ENCODE peak calls at places on chromosomes 11 and 22, in four cellular contexts. One of them, this sample, is unnamed.

GRCh38 chr22:30159561-30160353 is 79.5 kb downstream of the HORMAD2 start:
- DNase-seq in HepG2: peak
- DNase-seq in H1: no peak
- DNase-seq in K562: no peak
- DNase-seq in this sample: peak

GRCh38 chr22:41940853-41941765 is 5.8 kb downstream of the CENPM start:
- DNase-seq in HepG2: peak
- DNase-seq in H1: peak
- DNase-seq in K562: peak
- DNase-seq in this sample: peak

GRCh38 chr22:38867124-38867455 is 4.9 kb downstream of the CBX6 start:
- DNase-seq in HepG2: no peak
- DNase-seq in H1: no peak
- DNase-seq in K562: no peak
- DNase-seq in this sample: no peak

GRCh38 chr11:80197155-80197554 is 756.3 kb upstream of the TENM4 start:
- DNase-seq in HepG2: no peak
- DNase-seq in H1: no peak
- DNase-seq in K562: no peak
- DNase-seq in this sample: no peak

GRCh38 chr22:43172191-43172590 is 14.7 kb downstream of the TTLL12 start:
- DNase-seq in HepG2: no peak
- DNase-seq in H1: no peak
- DNase-seq in K562: no peak
- DNase-seq in this sample: no peak

GRCh38 chr11:18721576-18722292 is 4.3 kb downstream of the IGSF22 start:
- DNase-seq in HepG2: no peak
- DNase-seq in H1: peak
- DNase-seq in K562: peak
- DNase-seq in this sample: peak

GRCh38 chr11:42301777-42302176 is 842.3 kb upstream of the LRRC4C start:
- DNase-seq in HepG2: no peak
- DNase-seq in H1: no peak
- DNase-seq in K562: no peak
- DNase-seq in this sample: no peak

GRCh38 chr11:10807629-10808552 is 835 bp downstream of the EIF4G2 start:
- DNase-seq in HepG2: peak
- DNase-seq in H1: peak
- DNase-seq in K562: peak
- DNase-seq in this sample: no peak

GRCh38 chr22:44567846-44568493 is 69.9 kb upstream of the RTL6 start:
- DNase-seq in HepG2: peak
- DNase-seq in H1: no peak
- DNase-seq in K562: no peak
- DNase-seq in this sample: peak

GRCh38 chr11:27215471-27216267 is 147.3 kb downstream of the CCDC34 start:
- DNase-seq in HepG2: no peak
- DNase-seq in H1: peak
- DNase-seq in K562: no peak
- DNase-seq in this sample: no peak

GRCh38 chr22:42627981-42628380 is 12.4 kb downstream of the ATP5MGL start:
- DNase-seq in HepG2: no peak
- DNase-seq in H1: no peak
- DNase-seq in K562: no peak
- DNase-seq in this sample: no peak

GRCh38 chr11:45305874-45306623 is 19.9 kb upstream of the SYT13 start:
- DNase-seq in HepG2: no peak
- DNase-seq in H1: no peak
- DNase-seq in K562: no peak
- DNase-seq in this sample: no peak

GRCh38 chr11:8814923-8815240 is 96.1 kb upstream of the AKIP1 start:
- DNase-seq in HepG2: no peak
- DNase-seq in H1: no peak
- DNase-seq in K562: no peak
- DNase-seq in this sample: no peak

GRCh38 chr22:46547179-46547882 is 9.9 kb upstream of the CELSR1 start:
- DNase-seq in HepG2: no peak
- DNase-seq in H1: no peak
- DNase-seq in K562: no peak
- DNase-seq in this sample: peak

GRCh38 chr11:134911514-134912180 is 499.6 kb upstream of the B3GAT1 start:
- DNase-seq in HepG2: no peak
- DNase-seq in H1: no peak
- DNase-seq in K562: no peak
- DNase-seq in this sample: no peak

GRCh38 chr11:119531623-119532022 is 108.7 kb upstream of the THY1 start:
- DNase-seq in HepG2: no peak
- DNase-seq in H1: no peak
- DNase-seq in K562: no peak
- DNase-seq in this sample: no peak

GRCh38 chr11:47166368-47166767 is 10.3 kb downstream of the ARFGAP2 start:
- DNase-seq in HepG2: no peak
- DNase-seq in H1: no peak
- DNase-seq in K562: no peak
- DNase-seq in this sample: no peak

DNA sequence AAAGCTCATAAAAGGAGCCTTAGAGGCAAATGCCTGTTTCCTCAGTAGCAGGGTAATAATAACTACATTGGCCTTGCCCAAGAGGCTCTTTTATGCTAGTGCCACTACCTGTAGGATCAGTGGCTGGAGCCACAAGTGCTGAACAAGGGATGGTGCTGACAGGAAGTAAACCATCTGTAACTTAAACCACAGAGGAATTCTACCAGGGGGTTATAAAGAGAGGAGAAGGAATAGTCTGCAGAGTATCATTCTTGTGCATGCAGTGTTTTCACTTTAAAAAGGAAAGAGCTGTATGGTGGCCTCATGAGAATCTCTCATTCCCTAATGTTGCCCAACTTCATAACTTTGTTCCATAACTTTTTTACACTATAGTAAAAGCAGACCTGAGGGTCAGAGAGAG is 168.1 kb downstream of the DBX1 start:
- DNase-seq in HepG2: no peak
- DNase-seq in H1: no peak
- DNase-seq in K562: no peak
- DNase-seq in this sample: no peak
- TF ChIP-seq CHD2 in HepG2: no peak
- TF ChIP-seq CHD2 in H1: no peak
- TF ChIP-seq CHD2 in K562: no peak
- TF ChIP-seq CHD2 in this sample: no peak

GRCh38 chr11:29934115-29934638 is 82.7 kb downstream of the KCNA4 start:
- DNase-seq in HepG2: no peak
- DNase-seq in H1: no peak
- DNase-seq in K562: no peak
- DNase-seq in this sample: no peak

GRCh38 chr11:29943347-29943746 is 73.5 kb downstream of the KCNA4 start:
- DNase-seq in HepG2: no peak
- DNase-seq in H1: no peak
- DNase-seq in K562: no peak
- DNase-seq in this sample: no peak

DNA sequence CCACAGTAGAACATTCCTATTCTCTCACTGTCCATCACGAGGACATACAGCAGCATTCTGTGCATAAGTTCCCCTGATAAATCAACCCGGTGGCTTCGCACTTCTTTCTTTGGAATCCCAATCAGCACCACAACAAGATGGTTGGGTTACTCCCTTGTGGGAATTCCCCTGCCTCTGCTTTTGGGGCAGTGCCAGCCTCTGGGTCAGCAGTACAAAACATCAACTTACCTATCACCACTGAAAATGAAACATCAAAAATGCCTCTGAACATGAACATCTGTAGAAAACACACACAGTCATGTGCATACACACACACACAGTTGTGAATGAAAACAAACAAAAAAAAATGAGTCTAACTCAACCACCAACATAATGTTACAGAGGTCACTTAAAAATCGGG is 79.3 kb downstream of the KCNA4 start:
- DNase-seq in HepG2: no peak
- DNase-seq in H1: no peak
- DNase-seq in K562: no peak
- DNase-seq in this sample: no peak
- TF ChIP-seq CHD2 in HepG2: no peak
- TF ChIP-seq CHD2 in H1: no peak
- TF ChIP-seq CHD2 in K562: no peak
- TF ChIP-seq CHD2 in this sample: no peak

GRCh38 chr11:117022526-117022925 is 75.7 kb downstream of the SIK3 start:
- DNase-seq in HepG2: no peak
- DNase-seq in H1: no peak
- DNase-seq in K562: no peak
- DNase-seq in this sample: no peak

GRCh38 chr11:117020287-117020686 is 77.9 kb downstream of the SIK3 start:
- DNase-seq in HepG2: no peak
- DNase-seq in H1: no peak
- DNase-seq in K562: no peak
- DNase-seq in this sample: no peak

GRCh38 chr11:117017456-117017855 is 80.8 kb downstream of the SIK3 start:
- DNase-seq in HepG2: no peak
- DNase-seq in H1: no peak
- DNase-seq in K562: no peak
- DNase-seq in this sample: no peak

GRCh38 chr11:117020873-117021564 is 77.2 kb downstream of the SIK3 start:
- DNase-seq in HepG2: peak
- DNase-seq in H1: no peak
- DNase-seq in K562: no peak
- DNase-seq in this sample: no peak

DNA sequence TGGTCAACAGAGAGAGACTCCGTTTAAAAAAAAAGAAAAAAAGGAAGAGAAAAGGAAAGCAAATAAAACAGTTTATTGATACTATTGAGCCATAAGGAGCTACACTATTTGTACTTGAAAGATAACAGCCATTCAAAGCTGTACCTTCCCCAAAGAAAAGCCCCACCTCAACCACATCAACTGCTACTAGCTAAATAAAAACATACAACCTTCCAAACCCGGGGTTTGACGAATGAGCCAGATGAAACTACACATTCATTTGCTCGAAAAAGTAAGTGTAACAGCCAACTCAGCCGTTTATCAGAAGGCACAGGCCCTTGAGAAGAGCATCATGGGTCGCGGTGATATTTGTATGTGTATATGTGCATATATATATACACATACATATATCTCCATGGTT is 78.4 kb downstream of the SIK3 start:
- DNase-seq in HepG2: peak
- DNase-seq in H1: no peak
- DNase-seq in K562: no peak
- DNase-seq in this sample: no peak
- TF ChIP-seq CHD2 in HepG2: no peak
- TF ChIP-seq CHD2 in H1: no peak
- TF ChIP-seq CHD2 in K562: no peak
- TF ChIP-seq CHD2 in this sample: no peak

DNA sequence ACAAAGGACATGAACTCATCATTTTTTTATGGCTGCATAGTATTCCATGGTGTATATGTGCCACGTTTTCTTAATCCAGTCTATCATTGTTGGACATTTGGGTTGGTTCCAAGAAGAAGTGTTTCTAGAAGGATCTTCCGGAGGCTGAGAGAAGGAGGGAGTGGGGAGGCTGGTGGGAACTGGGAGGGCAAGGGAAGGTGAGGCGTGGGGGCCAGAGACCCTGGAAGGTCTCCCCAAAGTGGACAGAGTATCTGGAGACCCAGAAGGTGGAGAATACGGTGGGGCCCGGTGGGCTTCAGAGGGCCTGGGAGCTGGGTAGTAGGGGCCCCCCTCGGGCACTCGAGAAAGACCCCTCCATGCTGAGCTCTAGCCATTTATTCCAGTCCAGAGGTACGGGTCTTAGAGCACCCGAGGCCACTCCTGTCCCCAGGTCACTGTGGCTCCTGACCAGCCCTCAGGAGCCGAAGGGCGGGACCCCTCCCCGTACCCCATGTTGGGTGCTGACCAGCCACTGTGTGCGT is 38.9 kb upstream of the MUC5AC start:
- DNase-seq in HepG2: no peak
- DNase-seq in H1: no peak
- DNase-seq in K562: no peak
- DNase-seq in this sample: no peak
- TF ChIP-seq CHD2 in HepG2: no peak
- TF ChIP-seq CHD2 in H1: no peak
- TF ChIP-seq CHD2 in K562: no peak
- TF ChIP-seq CHD2 in this sample: no peak